ENCODE peak calls at places on chromosomes 11 and 22, in seven cellular contexts. One of them, this sample, is unnamed.

GRCh38 chr22:49749227-49749626 is 78.4 kb downstream of the BRD1 start:
- DNase-seq in tibial artery: no peak
- DNase-seq in right lobe of liver: no peak
- DNase-seq in adrenal gland: no peak
- DNase-seq in A549: no peak
- DNase-seq in body of pancreas: no peak
- DNase-seq in BE2C: no peak
- DNase-seq in this sample: no peak

GRCh38 chr11:74024630-74025029 is 15.7 kb upstream of the UCP3 start:
- DNase-seq in tibial artery: peak; percentile 90
- DNase-seq in right lobe of liver: no peak
- DNase-seq in adrenal gland: peak; percentile 85
- DNase-seq in A549: no peak
- DNase-seq in body of pancreas: peak; percentile 54
- DNase-seq in BE2C: no peak
- DNase-seq in this sample: no peak

GRCh38 chr22:27726726-27727449 is 74.7 kb downstream of the MN1 start:
- DNase-seq in tibial artery: peak; percentile 71
- DNase-seq in right lobe of liver: no peak
- DNase-seq in adrenal gland: peak; percentile 49
- DNase-seq in A549: peak; percentile 77
- DNase-seq in body of pancreas: no peak
- DNase-seq in BE2C: no peak
- DNase-seq in this sample: no peak

GRCh38 chr22:31926969-31927368 is 17.4 kb upstream of the YWHAH start:
- DNase-seq in tibial artery: no peak
- DNase-seq in right lobe of liver: no peak
- DNase-seq in adrenal gland: no peak
- DNase-seq in A549: no peak
- DNase-seq in body of pancreas: no peak
- DNase-seq in BE2C: peak; percentile 65
- DNase-seq in this sample: no peak

GRCh38 chr11:126189109-126189929 is 22.1 kb downstream of the RPUSD4 start:
- DNase-seq in tibial artery: no peak
- DNase-seq in right lobe of liver: no peak
- DNase-seq in adrenal gland: no peak
- DNase-seq in A549: no peak
- DNase-seq in body of pancreas: no peak
- DNase-seq in BE2C: no peak
- DNase-seq in this sample: no peak

GRCh38 chr11:69087811-69088210 is 39.1 kb downstream of the TPCN2 start:
- DNase-seq in tibial artery: no peak
- DNase-seq in right lobe of liver: no peak
- DNase-seq in adrenal gland: no peak
- DNase-seq in A549: no peak
- DNase-seq in body of pancreas: no peak
- DNase-seq in BE2C: no peak
- DNase-seq in this sample: no peak

GRCh38 chr22:22384668-22385244 is 123.8 kb downstream of the ZNF280B start:
- DNase-seq in tibial artery: no peak
- DNase-seq in right lobe of liver: no peak
- DNase-seq in adrenal gland: no peak
- DNase-seq in A549: no peak
- DNase-seq in body of pancreas: no peak
- DNase-seq in BE2C: no peak
- DNase-seq in this sample: no peak

GRCh38 chr11:8292351-8292750 is 28.7 kb upstream of the LMO1 start:
- DNase-seq in tibial artery: no peak
- DNase-seq in right lobe of liver: no peak
- DNase-seq in adrenal gland: no peak
- DNase-seq in A549: no peak
- DNase-seq in body of pancreas: no peak
- DNase-seq in BE2C: no peak
- DNase-seq in this sample: no peak

GRCh38 chr11:76770642-76771445 is 12.3 kb upstream of the TSKU start:
- DNase-seq in tibial artery: peak; percentile 88
- DNase-seq in right lobe of liver: peak; percentile 91
- DNase-seq in adrenal gland: peak; percentile 58
- DNase-seq in A549: peak; percentile 98
- DNase-seq in body of pancreas: peak; percentile 55
- DNase-seq in BE2C: no peak
- DNase-seq in this sample: no peak

GRCh38 chr11:66318576-66318970 is 1.7 kb upstream of the CD248 start:
- DNase-seq in tibial artery: no peak
- DNase-seq in right lobe of liver: no peak
- DNase-seq in adrenal gland: no peak
- DNase-seq in A549: no peak
- DNase-seq in body of pancreas: no peak
- DNase-seq in BE2C: no peak
- DNase-seq in this sample: no peak

GRCh38 chr11:2706321-2706720 is 6.5 kb upstream of the KCNQ1OT1 start:
- DNase-seq in tibial artery: no peak
- DNase-seq in right lobe of liver: peak; percentile 20
- DNase-seq in adrenal gland: no peak
- DNase-seq in A549: no peak
- DNase-seq in body of pancreas: no peak
- DNase-seq in BE2C: no peak
- DNase-seq in this sample: no peak

GRCh38 chr11:64538501-64538951 is 52.5 kb upstream of the SLC22A12 start:
- DNase-seq in tibial artery: no peak
- DNase-seq in right lobe of liver: no peak
- DNase-seq in adrenal gland: no peak
- DNase-seq in A549: no peak
- DNase-seq in body of pancreas: no peak
- DNase-seq in BE2C: no peak
- DNase-seq in this sample: no peak

GRCh38 chr22:18023509-18024275 is 669 bp downstream of the MICAL3 start:
- DNase-seq in tibial artery: peak; percentile 79
- DNase-seq in right lobe of liver: peak; percentile 87
- DNase-seq in adrenal gland: peak; percentile 88
- DNase-seq in A549: peak; percentile 83
- DNase-seq in body of pancreas: peak; percentile 87
- DNase-seq in BE2C: peak; percentile 84
- DNase-seq in this sample: peak; percentile 46

GRCh38 chr11:34546511-34547206 is 33.1 kb upstream of the ELF5 start:
- DNase-seq in tibial artery: no peak
- DNase-seq in right lobe of liver: no peak
- DNase-seq in adrenal gland: no peak
- DNase-seq in A549: no peak
- DNase-seq in body of pancreas: peak; percentile 9
- DNase-seq in BE2C: no peak
- DNase-seq in this sample: no peak

GRCh38 chr11:124898711-124899110 is 1.0 kb upstream of the ROBO4 start:
- DNase-seq in tibial artery: no peak
- DNase-seq in right lobe of liver: no peak
- DNase-seq in adrenal gland: peak; percentile 73
- DNase-seq in A549: no peak
- DNase-seq in body of pancreas: no peak
- DNase-seq in BE2C: no peak
- DNase-seq in this sample: no peak

GRCh38 chr22:50305393-50305657 is 2.1 kb downstream of the PLXNB2 start:
- DNase-seq in tibial artery: no peak
- DNase-seq in right lobe of liver: no peak
- DNase-seq in adrenal gland: no peak
- DNase-seq in A549: no peak
- DNase-seq in body of pancreas: no peak
- DNase-seq in BE2C: no peak
- DNase-seq in this sample: no peak

GRCh38 chr11:70491696-70492472 is 93.6 kb downstream of the CTTN start:
- DNase-seq in tibial artery: no peak
- DNase-seq in right lobe of liver: peak; percentile 53
- DNase-seq in adrenal gland: no peak
- DNase-seq in A549: no peak
- DNase-seq in body of pancreas: no peak
- DNase-seq in BE2C: peak; percentile 4
- DNase-seq in this sample: no peak

GRCh38 chr11:80103149-80103859 is 662.5 kb upstream of the TENM4 start:
- DNase-seq in tibial artery: no peak
- DNase-seq in right lobe of liver: no peak
- DNase-seq in adrenal gland: no peak
- DNase-seq in A549: peak; percentile 30
- DNase-seq in body of pancreas: no peak
- DNase-seq in BE2C: no peak
- DNase-seq in this sample: no peak

GRCh38 chr22:50271519-50271970 is 1.4 kb upstream of the MAPK11 start:
- DNase-seq in tibial artery: no peak
- DNase-seq in right lobe of liver: no peak
- DNase-seq in adrenal gland: peak; percentile 65
- DNase-seq in A549: peak; percentile 52
- DNase-seq in body of pancreas: peak; percentile 66
- DNase-seq in BE2C: peak; percentile 87
- DNase-seq in this sample: no peak

GRCh38 chr11:69403556-69404215 is 77.8 kb upstream of the LINC01488 start:
- DNase-seq in tibial artery: no peak
- DNase-seq in right lobe of liver: no peak
- DNase-seq in adrenal gland: no peak
- DNase-seq in A549: peak; percentile 37
- DNase-seq in body of pancreas: no peak
- DNase-seq in BE2C: no peak
- DNase-seq in this sample: no peak

GRCh38 chr22:25350551-25350971 is 131.1 kb downstream of the CRYBB2 start:
- DNase-seq in tibial artery: no peak
- DNase-seq in right lobe of liver: no peak
- DNase-seq in adrenal gland: no peak
- DNase-seq in A549: no peak
- DNase-seq in body of pancreas: no peak
- DNase-seq in BE2C: no peak
- DNase-seq in this sample: no peak

GRCh38 chr11:13269775-13270174 is 7.8 kb upstream of the BMAL1 start:
- DNase-seq in tibial artery: no peak
- DNase-seq in right lobe of liver: no peak
- DNase-seq in adrenal gland: no peak
- DNase-seq in A549: no peak
- DNase-seq in body of pancreas: no peak
- DNase-seq in BE2C: no peak
- DNase-seq in this sample: no peak

GRCh38 chr11:120547871-120548681 is 36.5 kb downstream of the GRIK4 start:
- DNase-seq in tibial artery: peak; percentile 80
- DNase-seq in right lobe of liver: peak; percentile 92
- DNase-seq in adrenal gland: peak; percentile 99
- DNase-seq in A549: peak; percentile 44
- DNase-seq in body of pancreas: peak; percentile 98
- DNase-seq in BE2C: peak; percentile 97
- DNase-seq in this sample: no peak

GRCh38 chr11:22898036-22898435 is 37.8 kb upstream of the CCDC179 start:
- DNase-seq in tibial artery: no peak
- DNase-seq in right lobe of liver: no peak
- DNase-seq in adrenal gland: no peak
- DNase-seq in A549: no peak
- DNase-seq in body of pancreas: no peak
- DNase-seq in BE2C: no peak
- DNase-seq in this sample: no peak

GRCh38 chr22:44026630-44027511 is 2.8 kb downstream of the PARVB start:
- DNase-seq in tibial artery: peak; percentile 84
- DNase-seq in right lobe of liver: peak; percentile 80
- DNase-seq in adrenal gland: peak; percentile 81
- DNase-seq in A549: no peak
- DNase-seq in body of pancreas: peak; percentile 49
- DNase-seq in BE2C: no peak
- DNase-seq in this sample: peak; percentile 19

GRCh38 chr11:14972581-14973490 is 685 bp upstream of the CALCA start:
- DNase-seq in tibial artery: no peak
- DNase-seq in right lobe of liver: no peak
- DNase-seq in adrenal gland: no peak
- DNase-seq in A549: no peak
- DNase-seq in body of pancreas: no peak
- DNase-seq in BE2C: no peak
- DNase-seq in this sample: no peak

DNA sequence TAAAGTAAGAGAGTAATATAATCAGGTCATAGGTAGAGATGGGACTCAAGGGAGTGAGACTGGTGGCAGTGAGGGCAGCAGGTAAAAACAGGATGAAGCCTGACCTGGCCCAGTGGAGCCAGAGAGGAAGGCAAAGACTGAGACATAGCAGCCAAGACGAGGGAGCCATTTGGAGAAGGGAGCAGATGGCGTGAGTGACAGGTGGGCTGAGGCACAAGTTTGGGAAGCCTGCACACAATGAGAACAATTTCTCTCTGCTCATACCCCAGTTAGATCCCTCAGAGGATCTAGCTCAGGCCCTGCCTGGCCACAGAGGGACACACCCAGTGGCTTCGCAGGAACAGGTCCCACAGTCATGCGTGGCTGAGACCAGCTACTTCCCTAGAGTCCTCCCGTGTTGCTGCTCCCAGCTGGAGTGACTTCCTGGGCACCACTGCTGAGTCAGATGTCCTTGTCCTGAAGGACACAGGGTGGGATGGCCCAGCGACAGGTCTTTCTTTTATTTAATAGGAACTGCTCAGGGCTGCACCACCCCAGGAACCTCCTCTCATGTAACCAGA is 33.3 kb upstream of the LYVE1 start:
- DNase-seq in tibial artery: peak; percentile 47
- DNase-seq in right lobe of liver: no peak
- DNase-seq in adrenal gland: peak; percentile 50
- DNase-seq in A549: no peak
- DNase-seq in body of pancreas: no peak
- DNase-seq in BE2C: no peak
- DNase-seq in this sample: no peak
- H3K4me1 ChIP-seq in tibial artery: peaks cover 9% of the 10 kb centered on the region
- H3K4me1 ChIP-seq in right lobe of liver: no peaks in the 10 kb centered on the region
- H3K4me1 ChIP-seq in adrenal gland: peaks cover 28% of the 10 kb centered on the region
- H3K4me1 ChIP-seq in A549: no peaks in the 10 kb centered on the region
- H3K4me1 ChIP-seq in body of pancreas: no peaks in the 10 kb centered on the region
- H3K4me1 ChIP-seq in BE2C: no peaks in the 10 kb centered on the region
- H3K4me1 ChIP-seq in this sample: peaks cover 4% of the 10 kb centered on the region

DNA sequence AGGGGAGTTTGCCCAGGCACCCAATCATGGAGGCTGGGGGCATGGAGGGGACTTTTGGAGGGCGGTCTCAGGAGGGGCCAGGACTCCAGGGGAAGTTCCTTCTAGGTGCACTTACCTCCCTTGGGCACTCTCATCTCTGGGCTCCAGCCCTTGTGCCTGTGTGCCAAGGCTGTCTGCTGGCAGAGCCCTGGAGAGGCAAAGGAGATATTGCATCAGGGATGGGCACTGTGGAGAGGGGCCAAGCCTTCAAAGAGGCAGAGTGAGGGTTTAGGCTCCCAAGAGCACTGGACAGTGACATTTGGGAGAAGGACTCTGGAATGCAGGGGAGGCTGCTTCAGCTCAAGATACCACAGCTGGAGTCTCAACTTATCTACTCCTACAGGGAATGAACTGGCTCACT is 32.2 kb upstream of the TFIP11 start:
- DNase-seq in tibial artery: no peak
- DNase-seq in right lobe of liver: peak; percentile 81
- DNase-seq in adrenal gland: peak; percentile 45
- DNase-seq in A549: no peak
- DNase-seq in body of pancreas: no peak
- DNase-seq in BE2C: no peak
- DNase-seq in this sample: no peak
- H3K4me1 ChIP-seq in tibial artery: no peaks in the 10 kb centered on the region
- H3K4me1 ChIP-seq in right lobe of liver: no peaks in the 10 kb centered on the region
- H3K4me1 ChIP-seq in adrenal gland: peaks cover 16% of the 10 kb centered on the region
- H3K4me1 ChIP-seq in A549: no peaks in the 10 kb centered on the region
- H3K4me1 ChIP-seq in body of pancreas: peaks cover 41% of the 10 kb centered on the region
- H3K4me1 ChIP-seq in BE2C: no peaks in the 10 kb centered on the region
- H3K4me1 ChIP-seq in this sample: peaks cover 13% of the 10 kb centered on the region

GRCh38 chr22:23769321-23769965 is 1.7 kb upstream of the CHCHD10 start:
- DNase-seq in tibial artery: no peak
- DNase-seq in right lobe of liver: no peak
- DNase-seq in adrenal gland: no peak
- DNase-seq in A549: no peak
- DNase-seq in body of pancreas: no peak
- DNase-seq in BE2C: no peak
- DNase-seq in this sample: no peak
- H3K4me1 ChIP-seq in tibial artery: peaks cover 69% of the 10 kb centered on the region
- H3K4me1 ChIP-seq in right lobe of liver: no peaks in the 10 kb centered on the region
- H3K4me1 ChIP-seq in adrenal gland: no peaks in the 10 kb centered on the region
- H3K4me1 ChIP-seq in A549: peaks cover 39% of the 10 kb centered on the region
- H3K4me1 ChIP-seq in body of pancreas: peaks cover 44% of the 10 kb centered on the region
- H3K4me1 ChIP-seq in BE2C: peaks cover 7% of the 10 kb centered on the region
- H3K4me1 ChIP-seq in this sample: peaks cover 30% of the 10 kb centered on the region

GRCh38 chr11:44752262-44752661 is 25.5 kb downstream of the TSPAN18 start:
- DNase-seq in tibial artery: no peak
- DNase-seq in right lobe of liver: no peak
- DNase-seq in adrenal gland: no peak
- DNase-seq in A549: no peak
- DNase-seq in body of pancreas: no peak
- DNase-seq in BE2C: no peak
- DNase-seq in this sample: no peak
- H3K4me1 ChIP-seq in tibial artery: peaks cover 43% of the 10 kb centered on the region
- H3K4me1 ChIP-seq in right lobe of liver: no peaks in the 10 kb centered on the region
- H3K4me1 ChIP-seq in adrenal gland: peaks cover 23% of the 10 kb centered on the region
- H3K4me1 ChIP-seq in A549: no peaks in the 10 kb centered on the region
- H3K4me1 ChIP-seq in body of pancreas: no peaks in the 10 kb centered on the region
- H3K4me1 ChIP-seq in BE2C: peaks cover 24% of the 10 kb centered on the region
- H3K4me1 ChIP-seq in this sample: peaks cover 19% of the 10 kb centered on the region

This sample was measured in naive thymus-derived CD4-positive, alpha-beta T cell.